ENCODE peak calls at places on chromosome 5, in seven cellular contexts. One of them, this sample, is unnamed.

GRCh38 chr5:145979270-145980223 is 43.2 kb downstream of the SH3RF2 start:
- DNase-seq in M059J: no peak
- DNase-seq in endothelial cell of umbilical vein: no peak
- DNase-seq in head of caudate nucleus: no peak
- DNase-seq in Right ventricle myocardium inferior: no peak
- DNase-seq in NCI-H510A treated with DMSO at 0.1 percent for 48 hours: no peak
- DNase-seq in stimulated activated CD4-positive, alpha-beta T cell treated with anti-CD3 and anti-CD28 coated beads, Interleukin-12 subunit alpha, Interleukin-12 subunit beta, amount 100 ng/mL, for 24 hours: no peak
- DNase-seq in this sample: no peak

GRCh38 chr5:1111727-1112289 is at the start of gene SLC12A7:
- DNase-seq in head of caudate nucleus: peak
- DNase-seq in stimulated activated CD4-positive, alpha-beta T cell treated with anti-CD3 and anti-CD28 coated beads, Interleukin-12 subunit alpha, Interleukin-12 subunit beta, amount 100 ng/mL, for 24 hours: peak
- DNase-seq in M059J: peak
- DNase-seq in Right ventricle myocardium inferior: no peak
- DNase-seq in NCI-H510A treated with DMSO at 0.1 percent for 48 hours: peak
- DNase-seq in endothelial cell of umbilical vein: peak
- DNase-seq in this sample: peak

GRCh38 chr5:86894006-86894560 is 276.3 kb downstream of the COX7C start:
- DNase-seq in head of caudate nucleus: no peak
- DNase-seq in stimulated activated CD4-positive, alpha-beta T cell treated with anti-CD3 and anti-CD28 coated beads, Interleukin-12 subunit alpha, Interleukin-12 subunit beta, amount 100 ng/mL, for 24 hours: no peak
- DNase-seq in M059J: no peak
- DNase-seq in NCI-H510A treated with DMSO at 0.1 percent for 48 hours: no peak
- DNase-seq in endothelial cell of umbilical vein: no peak
- DNase-seq in Right ventricle myocardium inferior: no peak
- DNase-seq in this sample: no peak

GRCh38 chr5:58755397-58755796 is 172.5 kb downstream of the RAB3C start:
- DNase-seq in M059J: no peak
- DNase-seq in stimulated activated CD4-positive, alpha-beta T cell treated with anti-CD3 and anti-CD28 coated beads, Interleukin-12 subunit alpha, Interleukin-12 subunit beta, amount 100 ng/mL, for 24 hours: no peak
- DNase-seq in NCI-H510A treated with DMSO at 0.1 percent for 48 hours: no peak
- DNase-seq in head of caudate nucleus: no peak
- DNase-seq in Right ventricle myocardium inferior: no peak
- DNase-seq in endothelial cell of umbilical vein: no peak
- DNase-seq in this sample: no peak

GRCh38 chr5:16486679-16487078 is 21.1 kb upstream of the ZNF622 start:
- DNase-seq in M059J: no peak
- DNase-seq in stimulated activated CD4-positive, alpha-beta T cell treated with anti-CD3 and anti-CD28 coated beads, Interleukin-12 subunit alpha, Interleukin-12 subunit beta, amount 100 ng/mL, for 24 hours: no peak
- DNase-seq in NCI-H510A treated with DMSO at 0.1 percent for 48 hours: no peak
- DNase-seq in Right ventricle myocardium inferior: no peak
- DNase-seq in head of caudate nucleus: no peak
- DNase-seq in endothelial cell of umbilical vein: no peak
- DNase-seq in this sample: no peak

GRCh38 chr5:178229861-178230260 is 2.7 kb downstream of the PHYKPL start:
- DNase-seq in stimulated activated CD4-positive, alpha-beta T cell treated with anti-CD3 and anti-CD28 coated beads, Interleukin-12 subunit alpha, Interleukin-12 subunit beta, amount 100 ng/mL, for 24 hours: no peak
- DNase-seq in endothelial cell of umbilical vein: no peak
- DNase-seq in NCI-H510A treated with DMSO at 0.1 percent for 48 hours: no peak
- DNase-seq in M059J: no peak
- DNase-seq in Right ventricle myocardium inferior: no peak
- DNase-seq in head of caudate nucleus: no peak
- DNase-seq in this sample: no peak

GRCh38 chr5:112216140-112216539 is 202.9 kb downstream of the EPB41L4A start:
- DNase-seq in endothelial cell of umbilical vein: no peak
- DNase-seq in Right ventricle myocardium inferior: no peak
- DNase-seq in NCI-H510A treated with DMSO at 0.1 percent for 48 hours: no peak
- DNase-seq in head of caudate nucleus: no peak
- DNase-seq in stimulated activated CD4-positive, alpha-beta T cell treated with anti-CD3 and anti-CD28 coated beads, Interleukin-12 subunit alpha, Interleukin-12 subunit beta, amount 100 ng/mL, for 24 hours: no peak
- DNase-seq in M059J: no peak
- DNase-seq in this sample: no peak

GRCh38 chr5:171615201-171616001 is 170.2 kb upstream of the SMIM23 start:
- DNase-seq in endothelial cell of umbilical vein: no peak
- DNase-seq in M059J: no peak
- DNase-seq in head of caudate nucleus: no peak
- DNase-seq in NCI-H510A treated with DMSO at 0.1 percent for 48 hours: peak
- DNase-seq in stimulated activated CD4-positive, alpha-beta T cell treated with anti-CD3 and anti-CD28 coated beads, Interleukin-12 subunit alpha, Interleukin-12 subunit beta, amount 100 ng/mL, for 24 hours: no peak
- DNase-seq in Right ventricle myocardium inferior: no peak
- DNase-seq in this sample: no peak

GRCh38 chr5:157172408-157172807 is 6.3 kb upstream of the GARIN3 start:
- DNase-seq in NCI-H510A treated with DMSO at 0.1 percent for 48 hours: no peak
- DNase-seq in M059J: no peak
- DNase-seq in stimulated activated CD4-positive, alpha-beta T cell treated with anti-CD3 and anti-CD28 coated beads, Interleukin-12 subunit alpha, Interleukin-12 subunit beta, amount 100 ng/mL, for 24 hours: peak
- DNase-seq in head of caudate nucleus: no peak
- DNase-seq in Right ventricle myocardium inferior: no peak
- DNase-seq in endothelial cell of umbilical vein: no peak
- DNase-seq in this sample: no peak

GRCh38 chr5:61567337-61567736 is 235.3 kb downstream of the ZSWIM6 start:
- DNase-seq in stimulated activated CD4-positive, alpha-beta T cell treated with anti-CD3 and anti-CD28 coated beads, Interleukin-12 subunit alpha, Interleukin-12 subunit beta, amount 100 ng/mL, for 24 hours: no peak
- DNase-seq in head of caudate nucleus: no peak
- DNase-seq in Right ventricle myocardium inferior: no peak
- DNase-seq in endothelial cell of umbilical vein: no peak
- DNase-seq in NCI-H510A treated with DMSO at 0.1 percent for 48 hours: no peak
- DNase-seq in M059J: no peak
- DNase-seq in this sample: no peak

GRCh38 chr5:12272389-12272788 is 368.1 kb upstream of the CTNND2 start:
- DNase-seq in endothelial cell of umbilical vein: no peak
- DNase-seq in Right ventricle myocardium inferior: no peak
- DNase-seq in M059J: peak
- DNase-seq in head of caudate nucleus: no peak
- DNase-seq in NCI-H510A treated with DMSO at 0.1 percent for 48 hours: no peak
- DNase-seq in stimulated activated CD4-positive, alpha-beta T cell treated with anti-CD3 and anti-CD28 coated beads, Interleukin-12 subunit alpha, Interleukin-12 subunit beta, amount 100 ng/mL, for 24 hours: no peak
- DNase-seq in this sample: no peak

GRCh38 chr5:180142008-180142803 is 66.8 kb downstream of the RASGEF1C start:
- DNase-seq in Right ventricle myocardium inferior: no peak
- DNase-seq in head of caudate nucleus: no peak
- DNase-seq in endothelial cell of umbilical vein: no peak
- DNase-seq in M059J: no peak
- DNase-seq in stimulated activated CD4-positive, alpha-beta T cell treated with anti-CD3 and anti-CD28 coated beads, Interleukin-12 subunit alpha, Interleukin-12 subunit beta, amount 100 ng/mL, for 24 hours: no peak
- DNase-seq in NCI-H510A treated with DMSO at 0.1 percent for 48 hours: no peak
- DNase-seq in this sample: no peak

GRCh38 chr5:73214921-73215490 is 42.0 kb downstream of the TMEM174 start:
- DNase-seq in NCI-H510A treated with DMSO at 0.1 percent for 48 hours: peak
- DNase-seq in M059J: no peak
- DNase-seq in Right ventricle myocardium inferior: no peak
- DNase-seq in head of caudate nucleus: no peak
- DNase-seq in endothelial cell of umbilical vein: no peak
- DNase-seq in stimulated activated CD4-positive, alpha-beta T cell treated with anti-CD3 and anti-CD28 coated beads, Interleukin-12 subunit alpha, Interleukin-12 subunit beta, amount 100 ng/mL, for 24 hours: no peak
- DNase-seq in this sample: peak

GRCh38 chr5:115415143-115415491 is 118.7 kb upstream of the CCDC112 start:
- DNase-seq in stimulated activated CD4-positive, alpha-beta T cell treated with anti-CD3 and anti-CD28 coated beads, Interleukin-12 subunit alpha, Interleukin-12 subunit beta, amount 100 ng/mL, for 24 hours: no peak
- DNase-seq in M059J: peak
- DNase-seq in Right ventricle myocardium inferior: no peak
- DNase-seq in endothelial cell of umbilical vein: peak
- DNase-seq in NCI-H510A treated with DMSO at 0.1 percent for 48 hours: peak
- DNase-seq in head of caudate nucleus: peak
- DNase-seq in this sample: peak

GRCh38 chr5:158451983-158452710 is 593.2 kb upstream of the CLINT1 start:
- DNase-seq in head of caudate nucleus: no peak
- DNase-seq in stimulated activated CD4-positive, alpha-beta T cell treated with anti-CD3 and anti-CD28 coated beads, Interleukin-12 subunit alpha, Interleukin-12 subunit beta, amount 100 ng/mL, for 24 hours: no peak
- DNase-seq in endothelial cell of umbilical vein: no peak
- DNase-seq in M059J: no peak
- DNase-seq in Right ventricle myocardium inferior: no peak
- DNase-seq in NCI-H510A treated with DMSO at 0.1 percent for 48 hours: no peak
- DNase-seq in this sample: no peak

GRCh38 chr5:160685695-160686094 is 166.3 kb downstream of the ATP10B start:
- DNase-seq in head of caudate nucleus: no peak
- DNase-seq in M059J: peak
- DNase-seq in endothelial cell of umbilical vein: no peak
- DNase-seq in stimulated activated CD4-positive, alpha-beta T cell treated with anti-CD3 and anti-CD28 coated beads, Interleukin-12 subunit alpha, Interleukin-12 subunit beta, amount 100 ng/mL, for 24 hours: no peak
- DNase-seq in NCI-H510A treated with DMSO at 0.1 percent for 48 hours: no peak
- DNase-seq in Right ventricle myocardium inferior: no peak
- DNase-seq in this sample: no peak

GRCh38 chr5:32055891-32056866 is 117.9 kb downstream of the GOLPH3 start:
- DNase-seq in Right ventricle myocardium inferior: no peak
- DNase-seq in stimulated activated CD4-positive, alpha-beta T cell treated with anti-CD3 and anti-CD28 coated beads, Interleukin-12 subunit alpha, Interleukin-12 subunit beta, amount 100 ng/mL, for 24 hours: no peak
- DNase-seq in endothelial cell of umbilical vein: no peak
- DNase-seq in head of caudate nucleus: no peak
- DNase-seq in M059J: no peak
- DNase-seq in NCI-H510A treated with DMSO at 0.1 percent for 48 hours: no peak
- DNase-seq in this sample: no peak

GRCh38 chr5:143781993-143782520 is 29.9 kb upstream of the HMHB1 start:
- DNase-seq in stimulated activated CD4-positive, alpha-beta T cell treated with anti-CD3 and anti-CD28 coated beads, Interleukin-12 subunit alpha, Interleukin-12 subunit beta, amount 100 ng/mL, for 24 hours: no peak
- DNase-seq in Right ventricle myocardium inferior: no peak
- DNase-seq in head of caudate nucleus: no peak
- DNase-seq in endothelial cell of umbilical vein: peak
- DNase-seq in M059J: peak
- DNase-seq in NCI-H510A treated with DMSO at 0.1 percent for 48 hours: no peak
- DNase-seq in this sample: no peak

GRCh38 chr5:169997736-169998284 is 17.5 kb upstream of the INSYN2B start:
- DNase-seq in NCI-H510A treated with DMSO at 0.1 percent for 48 hours: no peak
- DNase-seq in stimulated activated CD4-positive, alpha-beta T cell treated with anti-CD3 and anti-CD28 coated beads, Interleukin-12 subunit alpha, Interleukin-12 subunit beta, amount 100 ng/mL, for 24 hours: no peak
- DNase-seq in head of caudate nucleus: no peak
- DNase-seq in endothelial cell of umbilical vein: no peak
- DNase-seq in M059J: no peak
- DNase-seq in Right ventricle myocardium inferior: no peak
- DNase-seq in this sample: no peak

GRCh38 chr5:75862872-75863271 is 145.6 kb upstream of the POC5 start:
- DNase-seq in head of caudate nucleus: no peak
- DNase-seq in M059J: no peak
- DNase-seq in NCI-H510A treated with DMSO at 0.1 percent for 48 hours: no peak
- DNase-seq in stimulated activated CD4-positive, alpha-beta T cell treated with anti-CD3 and anti-CD28 coated beads, Interleukin-12 subunit alpha, Interleukin-12 subunit beta, amount 100 ng/mL, for 24 hours: no peak
- DNase-seq in endothelial cell of umbilical vein: no peak
- DNase-seq in Right ventricle myocardium inferior: no peak
- DNase-seq in this sample: no peak

GRCh38 chr5:139985290-139985689 is 57.8 kb downstream of the NRG2 start:
- DNase-seq in endothelial cell of umbilical vein: no peak
- DNase-seq in NCI-H510A treated with DMSO at 0.1 percent for 48 hours: no peak
- DNase-seq in head of caudate nucleus: no peak
- DNase-seq in Right ventricle myocardium inferior: no peak
- DNase-seq in M059J: peak
- DNase-seq in stimulated activated CD4-positive, alpha-beta T cell treated with anti-CD3 and anti-CD28 coated beads, Interleukin-12 subunit alpha, Interleukin-12 subunit beta, amount 100 ng/mL, for 24 hours: no peak
- DNase-seq in this sample: no peak

GRCh38 chr5:149724130-149724850 is 5.8 kb upstream of the PPARGC1B start:
- DNase-seq in endothelial cell of umbilical vein: no peak
- DNase-seq in M059J: no peak
- DNase-seq in head of caudate nucleus: no peak
- DNase-seq in stimulated activated CD4-positive, alpha-beta T cell treated with anti-CD3 and anti-CD28 coated beads, Interleukin-12 subunit alpha, Interleukin-12 subunit beta, amount 100 ng/mL, for 24 hours: no peak
- DNase-seq in Right ventricle myocardium inferior: no peak
- DNase-seq in NCI-H510A treated with DMSO at 0.1 percent for 48 hours: no peak
- DNase-seq in this sample: no peak

GRCh38 chr5:79146352-79146751 is 34.7 kb downstream of the BHMT start:
- DNase-seq in endothelial cell of umbilical vein: no peak
- DNase-seq in stimulated activated CD4-positive, alpha-beta T cell treated with anti-CD3 and anti-CD28 coated beads, Interleukin-12 subunit alpha, Interleukin-12 subunit beta, amount 100 ng/mL, for 24 hours: no peak
- DNase-seq in head of caudate nucleus: peak
- DNase-seq in Right ventricle myocardium inferior: no peak
- DNase-seq in M059J: no peak
- DNase-seq in NCI-H510A treated with DMSO at 0.1 percent for 48 hours: no peak
- DNase-seq in this sample: no peak

GRCh38 chr5:98110270-98110669 is 663.2 kb upstream of the RGMB start:
- DNase-seq in M059J: peak
- DNase-seq in head of caudate nucleus: no peak
- DNase-seq in NCI-H510A treated with DMSO at 0.1 percent for 48 hours: no peak
- DNase-seq in Right ventricle myocardium inferior: no peak
- DNase-seq in stimulated activated CD4-positive, alpha-beta T cell treated with anti-CD3 and anti-CD28 coated beads, Interleukin-12 subunit alpha, Interleukin-12 subunit beta, amount 100 ng/mL, for 24 hours: no peak
- DNase-seq in endothelial cell of umbilical vein: peak
- DNase-seq in this sample: no peak

GRCh38 chr5:114407783-114408182 is 45.9 kb downstream of the KCNN2 start:
- DNase-seq in M059J: no peak
- DNase-seq in Right ventricle myocardium inferior: no peak
- DNase-seq in stimulated activated CD4-positive, alpha-beta T cell treated with anti-CD3 and anti-CD28 coated beads, Interleukin-12 subunit alpha, Interleukin-12 subunit beta, amount 100 ng/mL, for 24 hours: no peak
- DNase-seq in endothelial cell of umbilical vein: no peak
- DNase-seq in head of caudate nucleus: no peak
- DNase-seq in NCI-H510A treated with DMSO at 0.1 percent for 48 hours: no peak
- DNase-seq in this sample: no peak

GRCh38 chr5:142857405-142857804 is 87.2 kb downstream of the ARHGAP26 start:
- DNase-seq in M059J: peak
- DNase-seq in endothelial cell of umbilical vein: peak
- DNase-seq in NCI-H510A treated with DMSO at 0.1 percent for 48 hours: no peak
- DNase-seq in Right ventricle myocardium inferior: no peak
- DNase-seq in head of caudate nucleus: no peak
- DNase-seq in stimulated activated CD4-positive, alpha-beta T cell treated with anti-CD3 and anti-CD28 coated beads, Interleukin-12 subunit alpha, Interleukin-12 subunit beta, amount 100 ng/mL, for 24 hours: no peak
- DNase-seq in this sample: no peak

GRCh38 chr5:113264061-113264460 is 170.7 kb downstream of the TSSK1B start:
- DNase-seq in NCI-H510A treated with DMSO at 0.1 percent for 48 hours: no peak
- DNase-seq in stimulated activated CD4-positive, alpha-beta T cell treated with anti-CD3 and anti-CD28 coated beads, Interleukin-12 subunit alpha, Interleukin-12 subunit beta, amount 100 ng/mL, for 24 hours: no peak
- DNase-seq in Right ventricle myocardium inferior: no peak
- DNase-seq in endothelial cell of umbilical vein: no peak
- DNase-seq in M059J: no peak
- DNase-seq in head of caudate nucleus: no peak
- DNase-seq in this sample: no peak

GRCh38 chr5:23014251-23014650 is 161.1 kb upstream of the CDH12 start:
- DNase-seq in endothelial cell of umbilical vein: no peak
- DNase-seq in NCI-H510A treated with DMSO at 0.1 percent for 48 hours: peak
- DNase-seq in Right ventricle myocardium inferior: no peak
- DNase-seq in stimulated activated CD4-positive, alpha-beta T cell treated with anti-CD3 and anti-CD28 coated beads, Interleukin-12 subunit alpha, Interleukin-12 subunit beta, amount 100 ng/mL, for 24 hours: no peak
- DNase-seq in head of caudate nucleus: no peak
- DNase-seq in M059J: no peak
- DNase-seq in this sample: peak

GRCh38 chr5:73826761-73827450 is 200.9 kb downstream of the ARHGEF28 start:
- DNase-seq in M059J: peak
- DNase-seq in stimulated activated CD4-positive, alpha-beta T cell treated with anti-CD3 and anti-CD28 coated beads, Interleukin-12 subunit alpha, Interleukin-12 subunit beta, amount 100 ng/mL, for 24 hours: no peak
- DNase-seq in head of caudate nucleus: no peak
- DNase-seq in endothelial cell of umbilical vein: no peak
- DNase-seq in NCI-H510A treated with DMSO at 0.1 percent for 48 hours: peak
- DNase-seq in Right ventricle myocardium inferior: no peak
- DNase-seq in this sample: peak

GRCh38 chr5:140017397-140018095 is 25.6 kb downstream of the NRG2 start:
- DNase-seq in NCI-H510A treated with DMSO at 0.1 percent for 48 hours: no peak
- DNase-seq in head of caudate nucleus: no peak
- DNase-seq in endothelial cell of umbilical vein: no peak
- DNase-seq in Right ventricle myocardium inferior: no peak
- DNase-seq in M059J: no peak
- DNase-seq in stimulated activated CD4-positive, alpha-beta T cell treated with anti-CD3 and anti-CD28 coated beads, Interleukin-12 subunit alpha, Interleukin-12 subunit beta, amount 100 ng/mL, for 24 hours: no peak
- DNase-seq in this sample: no peak

GRCh38 chr5:144024601-144025000 is 145.9 kb downstream of the YIPF5 start:
- DNase-seq in Right ventricle myocardium inferior: no peak
- DNase-seq in head of caudate nucleus: no peak
- DNase-seq in stimulated activated CD4-positive, alpha-beta T cell treated with anti-CD3 and anti-CD28 coated beads, Interleukin-12 subunit alpha, Interleukin-12 subunit beta, amount 100 ng/mL, for 24 hours: no peak
- DNase-seq in NCI-H510A treated with DMSO at 0.1 percent for 48 hours: no peak
- DNase-seq in M059J: no peak
- DNase-seq in endothelial cell of umbilical vein: no peak
- DNase-seq in this sample: no peak

GRCh38 chr5:132237141-132237540 is 9.5 kb upstream of the P4HA2 start:
- DNase-seq in Right ventricle myocardium inferior: no peak
- DNase-seq in endothelial cell of umbilical vein: no peak
- DNase-seq in M059J: peak
- DNase-seq in head of caudate nucleus: no peak
- DNase-seq in NCI-H510A treated with DMSO at 0.1 percent for 48 hours: no peak
- DNase-seq in stimulated activated CD4-positive, alpha-beta T cell treated with anti-CD3 and anti-CD28 coated beads, Interleukin-12 subunit alpha, Interleukin-12 subunit beta, amount 100 ng/mL, for 24 hours: no peak
- DNase-seq in this sample: no peak

GRCh38 chr5:120464627-120465280 is 654 bp downstream of the PRR16 start:
- DNase-seq in head of caudate nucleus: peak
- DNase-seq in Right ventricle myocardium inferior: peak
- DNase-seq in NCI-H510A treated with DMSO at 0.1 percent for 48 hours: peak
- DNase-seq in M059J: peak
- DNase-seq in stimulated activated CD4-positive, alpha-beta T cell treated with anti-CD3 and anti-CD28 coated beads, Interleukin-12 subunit alpha, Interleukin-12 subunit beta, amount 100 ng/mL, for 24 hours: no peak
- DNase-seq in endothelial cell of umbilical vein: peak
- DNase-seq in this sample: no peak

GRCh38 chr5:172350212-172351181 is 66.9 kb upstream of the UBTD2 start:
- DNase-seq in head of caudate nucleus: no peak
- DNase-seq in stimulated activated CD4-positive, alpha-beta T cell treated with anti-CD3 and anti-CD28 coated beads, Interleukin-12 subunit alpha, Interleukin-12 subunit beta, amount 100 ng/mL, for 24 hours: no peak
- DNase-seq in NCI-H510A treated with DMSO at 0.1 percent for 48 hours: no peak
- DNase-seq in Right ventricle myocardium inferior: no peak
- DNase-seq in endothelial cell of umbilical vein: no peak
- DNase-seq in M059J: no peak
- DNase-seq in this sample: no peak

GRCh38 chr5:173969167-173970049 is 19.6 kb upstream of the C5orf47 start:
- DNase-seq in M059J: peak
- DNase-seq in head of caudate nucleus: no peak
- DNase-seq in stimulated activated CD4-positive, alpha-beta T cell treated with anti-CD3 and anti-CD28 coated beads, Interleukin-12 subunit alpha, Interleukin-12 subunit beta, amount 100 ng/mL, for 24 hours: no peak
- DNase-seq in Right ventricle myocardium inferior: no peak
- DNase-seq in endothelial cell of umbilical vein: no peak
- DNase-seq in NCI-H510A treated with DMSO at 0.1 percent for 48 hours: peak
- DNase-seq in this sample: peak

This sample was measured in NCI-H345.